ENCODE peak calls at places on chromosomes 16 and 17, in four cellular contexts. One of them, this sample, is unnamed.

GRCh38 chr17:75250009-75250471 is 11.4 kb downstream of the GGA3 start:
- DNase-seq in A549: no peak
- DNase-seq in endothelial cell of umbilical vein: peak; percentile 85
- DNase-seq in HepG2: no peak
- DNase-seq in this sample: no peak

GRCh38 chr17:79146562-79146961 is 71.9 kb downstream of the ENGASE start:
- DNase-seq in A549: no peak
- DNase-seq in endothelial cell of umbilical vein: no peak
- DNase-seq in HepG2: no peak
- DNase-seq in this sample: no peak

GRCh38 chr17:57987582-57988300 is at the start of gene VEZF1:
- DNase-seq in A549: peak; percentile 85
- DNase-seq in endothelial cell of umbilical vein: peak; percentile 49
- DNase-seq in HepG2: peak; percentile 68
- DNase-seq in this sample: peak; percentile 85

GRCh38 chr17:80921159-80921558 is 70.5 kb upstream of the CHMP6 start:
- DNase-seq in A549: no peak
- DNase-seq in endothelial cell of umbilical vein: no peak
- DNase-seq in HepG2: no peak
- DNase-seq in this sample: no peak

GRCh38 chr17:75856062-75856681 is 1.0 kb upstream of the WBP2 start:
- DNase-seq in A549: peak; percentile 56
- DNase-seq in endothelial cell of umbilical vein: peak; percentile 57
- DNase-seq in HepG2: peak; percentile 64
- DNase-seq in this sample: no peak

GRCh38 chr17:21034350-21035235 is 8.2 kb downstream of the USP22 start:
- DNase-seq in A549: no peak
- DNase-seq in endothelial cell of umbilical vein: no peak
- DNase-seq in HepG2: no peak
- DNase-seq in this sample: no peak

GRCh38 chr17:51764387-51764971 is 394.0 kb downstream of the CA10 start:
- DNase-seq in A549: peak; percentile 78
- DNase-seq in endothelial cell of umbilical vein: peak; percentile 36
- DNase-seq in HepG2: peak; percentile 60
- DNase-seq in this sample: peak; percentile 71

GRCh38 chr16:29318037-29318436 is 88.5 kb downstream of the NPIPB11 start:
- DNase-seq in A549: peak; percentile 26
- DNase-seq in endothelial cell of umbilical vein: no peak
- DNase-seq in HepG2: no peak
- DNase-seq in this sample: peak; percentile 38

GRCh38 chr16:80804451-80805383 is at the start of gene CDYL2:
- DNase-seq in A549: no peak
- DNase-seq in endothelial cell of umbilical vein: no peak
- DNase-seq in HepG2: no peak
- DNase-seq in this sample: peak; percentile 17

GRCh38 chr17:82088838-82089722 is 9.0 kb downstream of the FASN start:
- DNase-seq in A549: no peak
- DNase-seq in endothelial cell of umbilical vein: no peak
- DNase-seq in HepG2: no peak
- DNase-seq in this sample: peak; percentile 4

GRCh38 chr16:67546761-67547422 is 15.4 kb upstream of the CTCF start:
- DNase-seq in A549: peak; percentile 73
- DNase-seq in endothelial cell of umbilical vein: peak; percentile 89
- DNase-seq in HepG2: peak; percentile 65
- DNase-seq in this sample: peak; percentile 82

GRCh38 chr17:59561042-59561441 is 4.4 kb upstream of the DHX40 start:
- DNase-seq in A549: peak; percentile 50
- DNase-seq in endothelial cell of umbilical vein: peak; percentile 16
- DNase-seq in HepG2: peak; percentile 49
- DNase-seq in this sample: peak; percentile 79

GRCh38 chr16:83728518-83728917 is 79.3 kb upstream of the HSBP1 start:
- DNase-seq in A549: no peak
- DNase-seq in endothelial cell of umbilical vein: no peak
- DNase-seq in HepG2: no peak
- DNase-seq in this sample: peak; percentile 52

GRCh38 chr16:9683677-9684076 is 498.6 kb downstream of the GRIN2A start:
- DNase-seq in A549: no peak
- DNase-seq in endothelial cell of umbilical vein: no peak
- DNase-seq in HepG2: no peak
- DNase-seq in this sample: no peak

GRCh38 chr16:15792563-15792971 is 64.3 kb downstream of the MYH11 start:
- DNase-seq in A549: no peak
- DNase-seq in endothelial cell of umbilical vein: no peak
- DNase-seq in HepG2: no peak
- DNase-seq in this sample: no peak

GRCh38 chr17:53949473-53950090 is 126.9 kb downstream of the KIF2B start:
- DNase-seq in A549: no peak
- DNase-seq in endothelial cell of umbilical vein: no peak
- DNase-seq in HepG2: no peak
- DNase-seq in this sample: no peak

GRCh38 chr17:67283727-67284516 is 38.9 kb upstream of the HELZ start:
- DNase-seq in A549: no peak
- DNase-seq in endothelial cell of umbilical vein: no peak
- DNase-seq in HepG2: no peak
- DNase-seq in this sample: no peak

GRCh38 chr17:62187681-62188080 is 122.6 kb upstream of the MED13 start:
- DNase-seq in A549: no peak
- DNase-seq in endothelial cell of umbilical vein: no peak
- DNase-seq in HepG2: no peak
- DNase-seq in this sample: no peak

GRCh38 chr16:54489225-54489781 is 202.7 kb upstream of the IRX3 start:
- DNase-seq in A549: peak; percentile 26
- DNase-seq in endothelial cell of umbilical vein: no peak
- DNase-seq in HepG2: no peak
- DNase-seq in this sample: no peak

GRCh38 chr16:76222853-76223252 is 54.3 kb upstream of the CNTNAP4 start:
- DNase-seq in A549: no peak
- DNase-seq in endothelial cell of umbilical vein: no peak
- DNase-seq in HepG2: no peak
- DNase-seq in this sample: no peak

GRCh38 chr16:87834015-87834667 is 35.2 kb downstream of the SLC7A5 start:
- DNase-seq in A549: peak; percentile 52
- DNase-seq in endothelial cell of umbilical vein: no peak
- DNase-seq in HepG2: no peak
- DNase-seq in this sample: no peak

GRCh38 chr17:34527121-34527907 is 52.1 kb upstream of the TMEM132E start:
- DNase-seq in A549: no peak
- DNase-seq in endothelial cell of umbilical vein: no peak
- DNase-seq in HepG2: no peak
- DNase-seq in this sample: no peak

GRCh38 chr16:11744075-11744470 is 1.4 kb upstream of the TXNDC11 start:
- DNase-seq in A549: no peak
- DNase-seq in endothelial cell of umbilical vein: no peak
- DNase-seq in HepG2: no peak
- DNase-seq in this sample: no peak

DNA sequence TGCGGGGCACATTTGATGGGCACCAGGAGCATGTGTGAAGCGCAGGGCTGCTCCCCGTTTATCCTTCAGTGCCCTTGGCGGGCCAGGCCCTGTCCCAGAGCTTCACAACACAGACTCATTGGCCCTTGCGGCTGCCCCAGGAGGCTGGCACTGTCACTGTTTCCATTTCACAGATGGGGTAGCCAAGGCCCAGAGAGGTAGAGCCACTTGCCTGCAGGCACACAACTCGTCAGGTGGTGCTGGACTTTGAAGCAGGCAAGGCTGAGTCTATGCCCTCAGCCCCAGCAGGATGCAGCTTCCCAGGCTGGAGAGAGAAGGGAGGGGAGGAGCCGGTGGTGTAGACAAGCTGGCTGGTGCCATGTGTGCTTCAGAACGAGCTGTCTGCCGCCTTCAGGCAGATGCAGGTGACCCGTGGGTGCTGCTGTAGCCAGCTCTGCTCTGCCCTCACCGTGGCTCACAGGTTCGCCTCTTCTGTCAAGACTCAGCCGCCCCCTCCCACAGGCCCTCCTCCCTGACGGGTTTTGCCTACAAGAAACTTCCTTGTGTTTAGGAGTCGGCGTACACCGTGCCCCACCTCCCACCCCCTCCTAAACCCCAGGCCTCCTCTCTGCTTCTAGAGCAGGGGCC is 232.3 kb upstream of the CIBAR2 start:
- DNase-seq in A549: no peak
- DNase-seq in endothelial cell of umbilical vein: no peak
- DNase-seq in HepG2: no peak
- DNase-seq in this sample: no peak
- TF ChIP-seq MAX in A549: no peak
- TF ChIP-seq MAX in endothelial cell of umbilical vein: no peak
- TF ChIP-seq MAX in HepG2: no peak
- TF ChIP-seq MAX in this sample: no peak

DNA sequence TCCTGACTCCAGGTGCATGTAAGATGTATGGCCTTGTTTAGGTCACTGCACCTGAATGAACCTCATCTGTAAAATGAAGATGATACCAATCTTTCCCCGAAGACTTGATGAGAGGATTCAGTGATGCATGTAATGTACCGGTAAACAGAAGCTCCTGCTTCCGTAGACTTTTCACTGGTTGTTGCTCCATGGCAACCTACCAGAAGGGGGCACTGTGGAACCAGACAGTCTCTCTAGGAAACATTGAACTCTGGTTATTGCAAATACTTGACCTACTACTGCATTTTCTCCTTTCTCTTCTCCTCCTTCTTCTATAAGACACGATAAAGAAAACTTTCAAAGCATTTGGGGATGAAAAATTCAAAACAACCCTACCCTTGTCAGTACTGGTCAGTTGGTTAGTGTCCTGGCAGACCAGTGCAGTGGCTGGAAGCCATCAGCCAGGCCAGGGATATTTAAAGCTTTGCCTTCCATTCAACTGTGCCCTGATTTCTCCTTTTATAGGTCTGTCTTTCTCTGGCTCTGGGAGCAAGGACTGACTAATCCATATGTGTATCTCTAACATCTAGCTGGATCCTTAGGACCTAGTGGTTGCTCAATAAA is 667.4 kb upstream of the SALL1 start:
- DNase-seq in A549: peak; percentile 46
- DNase-seq in endothelial cell of umbilical vein: no peak
- DNase-seq in HepG2: peak; percentile 31
- DNase-seq in this sample: peak; percentile 48
- TF ChIP-seq MYC in A549: no peak
- TF ChIP-seq MYC in endothelial cell of umbilical vein: no peak
- TF ChIP-seq MYC in HepG2: no peak
- TF ChIP-seq MYC in this sample: no peak

GRCh38 chr17:64778102-64778366 is 115.9 kb upstream of the SMURF2 start:
- DNase-seq in A549: no peak
- DNase-seq in endothelial cell of umbilical vein: no peak
- DNase-seq in HepG2: no peak
- DNase-seq in this sample: no peak
- H3K4me3 ChIP-seq in A549: no peak overlapping the region
- H3K4me3 ChIP-seq in endothelial cell of umbilical vein: no peak overlapping the region
- H3K4me3 ChIP-seq in HepG2: no peak overlapping the region
- H3K4me3 ChIP-seq in this sample: no peak overlapping the region

GRCh38 chr17:17121162-17121561 is 78.9 kb downstream of the MPRIP start:
- DNase-seq in A549: peak; percentile 42
- DNase-seq in endothelial cell of umbilical vein: no peak
- DNase-seq in HepG2: no peak
- DNase-seq in this sample: no peak

GRCh38 chr17:17125136-17126084 is 80.7 kb downstream of the PLD6 start:
- DNase-seq in A549: no peak
- DNase-seq in endothelial cell of umbilical vein: no peak
- DNase-seq in HepG2: no peak
- DNase-seq in this sample: peak; percentile 34

GRCh38 chr17:17124341-17124740 is 81.8 kb downstream of the PLD6 start:
- DNase-seq in A549: no peak
- DNase-seq in endothelial cell of umbilical vein: no peak
- DNase-seq in HepG2: no peak
- DNase-seq in this sample: no peak

GRCh38 chr17:17120716-17121115 is 78.5 kb downstream of the MPRIP start:
- DNase-seq in A549: no peak
- DNase-seq in endothelial cell of umbilical vein: no peak
- DNase-seq in HepG2: no peak
- DNase-seq in this sample: no peak

DNA sequence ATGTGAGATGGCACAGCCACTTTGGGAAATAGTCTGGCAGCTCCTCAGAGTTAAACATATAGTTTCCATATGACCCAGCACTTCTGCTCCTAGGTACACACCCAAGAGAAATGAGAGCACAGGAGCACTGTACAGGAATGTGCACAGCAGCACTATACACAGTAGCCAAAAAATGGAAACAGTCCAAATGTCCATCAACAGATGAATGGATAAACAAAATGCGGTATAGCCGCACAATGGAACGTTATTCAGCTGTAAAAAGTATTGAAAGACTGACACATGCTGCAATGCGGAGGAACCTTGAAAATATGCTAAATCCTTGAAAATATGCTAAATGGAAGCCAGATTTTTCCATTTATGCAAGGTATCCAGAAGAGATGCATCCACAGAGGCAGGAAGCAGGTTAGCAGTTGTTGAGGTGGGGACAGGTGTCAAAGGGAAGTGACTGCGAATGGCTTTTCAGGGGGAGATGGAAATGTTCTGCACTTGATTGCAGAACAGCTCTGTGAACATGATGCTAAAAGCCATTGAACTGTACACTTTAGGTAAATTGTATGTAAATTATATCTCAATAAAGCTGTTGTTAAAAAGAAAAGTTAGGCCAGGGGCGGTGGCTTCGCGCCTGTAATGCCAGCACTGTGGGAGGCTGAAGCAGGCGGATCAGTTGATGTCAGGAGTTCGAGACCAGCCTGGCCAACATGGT is 80.7 kb downstream of the MPRIP start:
- DNase-seq in A549: no peak
- DNase-seq in endothelial cell of umbilical vein: no peak
- DNase-seq in HepG2: no peak
- DNase-seq in this sample: no peak
- TF ChIP-seq MAX in A549: no peak
- TF ChIP-seq MAX in endothelial cell of umbilical vein: no peak
- TF ChIP-seq MAX in HepG2: no peak
- TF ChIP-seq MAX in this sample: no peak

GRCh38 chr17:40548491-40548981 is 16.7 kb downstream of the CCR7 start:
- DNase-seq in A549: no peak
- DNase-seq in endothelial cell of umbilical vein: no peak
- DNase-seq in HepG2: no peak
- DNase-seq in this sample: no peak

GRCh38 chr17:40551874-40552768 is 13.2 kb downstream of the CCR7 start:
- DNase-seq in A549: peak; percentile 99
- DNase-seq in endothelial cell of umbilical vein: no peak
- DNase-seq in HepG2: peak; percentile 95
- DNase-seq in this sample: no peak

GRCh38 chr17:40551091-40551873 is 14.0 kb downstream of the CCR7 start:
- DNase-seq in A549: peak; percentile 99
- DNase-seq in endothelial cell of umbilical vein: no peak
- DNase-seq in HepG2: peak; percentile 100
- DNase-seq in this sample: peak; percentile 39

GRCh38 chr17:40548982-40549680 is 16.1 kb downstream of the CCR7 start:
- DNase-seq in A549: peak; percentile 99
- DNase-seq in endothelial cell of umbilical vein: peak; percentile 87
- DNase-seq in HepG2: peak; percentile 96
- DNase-seq in this sample: no peak

GRCh38 chr17:40550608-40551007 is 14.7 kb downstream of the CCR7 start:
- DNase-seq in A549: peak; percentile 73
- DNase-seq in endothelial cell of umbilical vein: no peak
- DNase-seq in HepG2: no peak
- DNase-seq in this sample: peak; percentile 56
- TF ChIP-seq MYC in A549: no peak
- TF ChIP-seq MYC in endothelial cell of umbilical vein: no peak
- TF ChIP-seq MYC in HepG2: no peak
- TF ChIP-seq MYC in this sample: no peak

GRCh38 chr16:74698220-74698619 is 2.4 kb downstream of the MLKL start:
- DNase-seq in A549: no peak
- DNase-seq in endothelial cell of umbilical vein: peak; percentile 13
- DNase-seq in HepG2: no peak
- DNase-seq in this sample: peak; percentile 37
- H3K4me3 ChIP-seq in A549: peak overlapping the region; percentile 2
- H3K4me3 ChIP-seq in endothelial cell of umbilical vein: no peak overlapping the region
- H3K4me3 ChIP-seq in HepG2: no peak overlapping the region
- H3K4me3 ChIP-seq in this sample: peak overlapping the region; percentile 85

GRCh38 chr17:42403150-42403549 is 14.9 kb upstream of the STAT3 start:
- DNase-seq in A549: no peak
- DNase-seq in endothelial cell of umbilical vein: no peak
- DNase-seq in HepG2: no peak
- DNase-seq in this sample: peak; percentile 69
- TF ChIP-seq MAX in A549: no peak
- TF ChIP-seq MAX in endothelial cell of umbilical vein: no peak
- TF ChIP-seq MAX in HepG2: no peak
- TF ChIP-seq MAX in this sample: no peak